ENCODE peak calls at places on chromosomes 5 and 9, in eight cellular contexts. One of them, this sample, is unnamed.

GRCh38 chr9:120221844-120222243 is 358.1 kb downstream of the CDK5RAP2 start:
- DNase-seq in HCT116: no peak
- DNase-seq in heart left ventricle: no peak
- DNase-seq in breast epithelium: no peak
- DNase-seq in H1: peak; percentile 48
- DNase-seq in esophagus squamous epithelium: no peak
- DNase-seq in A549: no peak
- DNase-seq in Peyer's patch: no peak
- DNase-seq in this sample: no peak

GRCh38 chr5:151107738-151108520 is 27.1 kb upstream of the TNIP1 start:
- DNase-seq in esophagus squamous epithelium: no peak
- DNase-seq in Peyer's patch: no peak
- DNase-seq in H1: no peak
- DNase-seq in heart left ventricle: peak; percentile 62
- DNase-seq in HCT116: no peak
- DNase-seq in A549: no peak
- DNase-seq in breast epithelium: peak; percentile 58
- DNase-seq in this sample: peak; percentile 46

GRCh38 chr5:103894882-103895281 is 332.3 kb upstream of the NUDT12 start:
- DNase-seq in breast epithelium: no peak
- DNase-seq in Peyer's patch: no peak
- DNase-seq in H1: no peak
- DNase-seq in HCT116: no peak
- DNase-seq in A549: no peak
- DNase-seq in esophagus squamous epithelium: no peak
- DNase-seq in heart left ventricle: no peak
- DNase-seq in this sample: no peak

GRCh38 chr5:102856374-102856748 is 101.3 kb downstream of the PAM start:
- DNase-seq in breast epithelium: no peak
- DNase-seq in H1: no peak
- DNase-seq in Peyer's patch: no peak
- DNase-seq in A549: no peak
- DNase-seq in HCT116: no peak
- DNase-seq in esophagus squamous epithelium: no peak
- DNase-seq in heart left ventricle: no peak
- DNase-seq in this sample: no peak

GRCh38 chr9:6819112-6819511 is 61.3 kb downstream of the KDM4C start:
- DNase-seq in A549: no peak
- DNase-seq in Peyer's patch: no peak
- DNase-seq in HCT116: no peak
- DNase-seq in heart left ventricle: no peak
- DNase-seq in H1: no peak
- DNase-seq in esophagus squamous epithelium: no peak
- DNase-seq in breast epithelium: no peak
- DNase-seq in this sample: no peak

GRCh38 chr5:14101922-14102321 is 41.2 kb upstream of the TRIO start:
- DNase-seq in Peyer's patch: no peak
- DNase-seq in HCT116: no peak
- DNase-seq in A549: no peak
- DNase-seq in H1: no peak
- DNase-seq in esophagus squamous epithelium: no peak
- DNase-seq in breast epithelium: no peak
- DNase-seq in heart left ventricle: no peak
- DNase-seq in this sample: no peak

GRCh38 chr5:1203968-1204692 is 2.7 kb downstream of the SLC6A19 start:
- DNase-seq in HCT116: no peak
- DNase-seq in H1: no peak
- DNase-seq in breast epithelium: no peak
- DNase-seq in esophagus squamous epithelium: no peak
- DNase-seq in Peyer's patch: no peak
- DNase-seq in A549: no peak
- DNase-seq in heart left ventricle: no peak
- DNase-seq in this sample: no peak

GRCh38 chr5:62488531-62488930 is 76.0 kb downstream of the IPO11 start:
- DNase-seq in Peyer's patch: no peak
- DNase-seq in HCT116: no peak
- DNase-seq in A549: no peak
- DNase-seq in H1: no peak
- DNase-seq in breast epithelium: no peak
- DNase-seq in heart left ventricle: no peak
- DNase-seq in esophagus squamous epithelium: no peak
- DNase-seq in this sample: no peak

GRCh38 chr9:31733166-31733565 is 651.3 kb upstream of the ACO1 start:
- DNase-seq in H1: no peak
- DNase-seq in heart left ventricle: no peak
- DNase-seq in esophagus squamous epithelium: no peak
- DNase-seq in HCT116: no peak
- DNase-seq in Peyer's patch: no peak
- DNase-seq in A549: no peak
- DNase-seq in breast epithelium: no peak
- DNase-seq in this sample: no peak

GRCh38 chr5:151770383-151771258 is 1.1 kb upstream of the G3BP1 start:
- DNase-seq in HCT116: no peak
- DNase-seq in A549: peak; percentile 52
- DNase-seq in heart left ventricle: peak; percentile 82
- DNase-seq in esophagus squamous epithelium: peak; percentile 65
- DNase-seq in H1: peak; percentile 76
- DNase-seq in Peyer's patch: peak; percentile 61
- DNase-seq in breast epithelium: peak; percentile 69
- DNase-seq in this sample: peak; percentile 74

GRCh38 chr5:133848306-133848924 is 120.0 kb downstream of the C5orf15 start:
- DNase-seq in breast epithelium: peak; percentile 50
- DNase-seq in esophagus squamous epithelium: no peak
- DNase-seq in heart left ventricle: no peak
- DNase-seq in A549: no peak
- DNase-seq in H1: no peak
- DNase-seq in HCT116: no peak
- DNase-seq in Peyer's patch: no peak
- DNase-seq in this sample: peak; percentile 85

GRCh38 chr9:126423022-126423708 is 96.5 kb downstream of the MVB12B start:
- DNase-seq in A549: no peak
- DNase-seq in esophagus squamous epithelium: no peak
- DNase-seq in HCT116: no peak
- DNase-seq in H1: no peak
- DNase-seq in heart left ventricle: no peak
- DNase-seq in Peyer's patch: no peak
- DNase-seq in breast epithelium: no peak
- DNase-seq in this sample: peak; percentile 23

GRCh38 chr5:73444499-73445432 is 3.8 kb downstream of the FOXD1 start:
- DNase-seq in A549: no peak
- DNase-seq in breast epithelium: no peak
- DNase-seq in esophagus squamous epithelium: no peak
- DNase-seq in Peyer's patch: no peak
- DNase-seq in HCT116: no peak
- DNase-seq in H1: no peak
- DNase-seq in heart left ventricle: no peak
- DNase-seq in this sample: no peak

GRCh38 chr9:34385561-34386230 is 9.0 kb upstream of the MYORG start:
- DNase-seq in Peyer's patch: no peak
- DNase-seq in heart left ventricle: no peak
- DNase-seq in esophagus squamous epithelium: no peak
- DNase-seq in A549: no peak
- DNase-seq in H1: no peak
- DNase-seq in HCT116: no peak
- DNase-seq in breast epithelium: no peak
- DNase-seq in this sample: no peak

GRCh38 chr5:28014779-28015178 is 976.4 kb upstream of the CDH9 start:
- DNase-seq in breast epithelium: no peak
- DNase-seq in esophagus squamous epithelium: no peak
- DNase-seq in A549: peak; percentile 47
- DNase-seq in Peyer's patch: no peak
- DNase-seq in HCT116: peak; percentile 3
- DNase-seq in H1: no peak
- DNase-seq in heart left ventricle: no peak
- DNase-seq in this sample: no peak

GRCh38 chr5:177086918-177087706 is 397 bp downstream of the FGFR4 start:
- DNase-seq in breast epithelium: no peak
- DNase-seq in HCT116: peak; percentile 61
- DNase-seq in heart left ventricle: no peak
- DNase-seq in esophagus squamous epithelium: no peak
- DNase-seq in H1: peak; percentile 90
- DNase-seq in A549: peak; percentile 90
- DNase-seq in Peyer's patch: peak; percentile 44
- DNase-seq in this sample: no peak
- TF ChIP-seq POLR2A in breast epithelium: no peak
- TF ChIP-seq POLR2A in HCT116: peak; percentile 52
- TF ChIP-seq POLR2A in heart left ventricle: no peak
- TF ChIP-seq POLR2A in esophagus squamous epithelium: no peak
- TF ChIP-seq POLR2A in H1: no peak
- TF ChIP-seq POLR2A in A549: peak; percentile 64
- TF ChIP-seq POLR2A in Peyer's patch: peak; percentile 59
- TF ChIP-seq POLR2A in this sample: no peak

DNA sequence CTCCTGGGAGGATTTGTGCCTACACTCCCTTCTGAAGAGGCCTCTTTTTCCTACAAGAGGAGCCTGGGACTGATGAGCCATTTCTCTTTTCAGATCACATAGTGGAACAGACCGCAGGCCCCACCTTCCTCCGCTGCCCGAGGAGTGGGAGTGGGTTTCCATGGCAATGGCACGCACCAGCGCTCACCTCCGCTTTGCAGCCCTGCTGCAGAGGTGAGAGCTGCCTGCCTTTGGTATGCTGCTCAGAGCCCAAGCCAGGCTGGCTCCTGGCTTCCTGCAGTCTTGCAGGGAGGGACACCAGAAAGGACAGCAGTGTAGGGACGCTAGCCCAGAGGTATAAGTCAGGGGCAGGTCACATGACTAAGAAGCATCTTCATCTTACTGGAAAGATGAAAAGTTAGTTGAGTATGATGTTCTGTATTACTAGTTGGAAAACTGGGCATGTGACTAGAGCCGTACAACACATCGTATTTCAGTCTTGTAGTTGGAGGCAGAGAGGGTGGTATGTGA is 12.4 kb downstream of the PTTG1 start:
- DNase-seq in A549: no peak
- DNase-seq in heart left ventricle: no peak
- DNase-seq in HCT116: no peak
- DNase-seq in Peyer's patch: peak; percentile 81
- DNase-seq in H1: no peak
- DNase-seq in esophagus squamous epithelium: no peak
- DNase-seq in breast epithelium: peak; percentile 45
- DNase-seq in this sample: no peak
- H3K4me3 ChIP-seq in A549: no peak overlapping the region
- H3K4me3 ChIP-seq in heart left ventricle: no peak overlapping the region
- H3K4me3 ChIP-seq in HCT116: no peak overlapping the region
- H3K4me3 ChIP-seq in Peyer's patch: no peak overlapping the region
- H3K4me3 ChIP-seq in H1: no peak overlapping the region
- H3K4me3 ChIP-seq in esophagus squamous epithelium: no peak overlapping the region
- H3K4me3 ChIP-seq in breast epithelium: no peak overlapping the region
- H3K4me3 ChIP-seq in this sample: no peak overlapping the region

DNA sequence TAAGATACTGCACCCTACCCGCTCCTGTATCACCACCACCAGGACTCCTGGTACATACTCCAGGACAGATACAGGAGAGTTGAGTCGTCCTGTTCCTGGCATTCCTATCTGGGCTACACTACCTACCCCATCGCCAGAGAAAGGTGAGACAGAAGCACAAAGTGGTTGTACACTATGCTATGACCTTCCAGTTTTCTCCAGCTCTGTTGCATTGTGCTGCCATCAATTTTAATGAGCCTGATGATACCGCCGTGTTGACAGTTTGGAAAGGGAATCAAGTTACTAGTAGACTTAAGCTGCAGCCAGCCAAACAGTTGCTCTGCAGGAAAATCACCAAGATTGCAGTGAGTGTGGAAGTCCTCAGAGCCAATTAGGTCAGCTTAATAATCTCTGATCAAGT is 35.2 kb downstream of the ANP32B start:
- DNase-seq in HCT116: no peak
- DNase-seq in A549: no peak
- DNase-seq in breast epithelium: no peak
- DNase-seq in Peyer's patch: no peak
- DNase-seq in H1: no peak
- DNase-seq in heart left ventricle: no peak
- DNase-seq in esophagus squamous epithelium: no peak
- DNase-seq in this sample: peak; percentile 59
- TF ChIP-seq POLR2A in HCT116: no peak
- TF ChIP-seq POLR2A in A549: no peak
- TF ChIP-seq POLR2A in breast epithelium: no peak
- TF ChIP-seq POLR2A in Peyer's patch: no peak
- TF ChIP-seq POLR2A in H1: no peak
- TF ChIP-seq POLR2A in heart left ventricle: no peak
- TF ChIP-seq POLR2A in esophagus squamous epithelium: no peak
- TF ChIP-seq POLR2A in this sample: no peak

GRCh38 chr5:96852769-96853168 is 23.5 kb upstream of the ERAP2 start:
- DNase-seq in heart left ventricle: no peak
- DNase-seq in HCT116: no peak
- DNase-seq in breast epithelium: no peak
- DNase-seq in esophagus squamous epithelium: no peak
- DNase-seq in Peyer's patch: no peak
- DNase-seq in A549: no peak
- DNase-seq in H1: no peak
- DNase-seq in this sample: no peak

GRCh38 chr5:96857924-96858323 is 18.4 kb upstream of the ERAP2 start:
- DNase-seq in esophagus squamous epithelium: no peak
- DNase-seq in H1: no peak
- DNase-seq in HCT116: no peak
- DNase-seq in breast epithelium: no peak
- DNase-seq in A549: no peak
- DNase-seq in heart left ventricle: no peak
- DNase-seq in Peyer's patch: no peak
- DNase-seq in this sample: no peak

GRCh38 chr5:96857454-96857853 is 18.8 kb upstream of the ERAP2 start:
- DNase-seq in heart left ventricle: no peak
- DNase-seq in H1: no peak
- DNase-seq in breast epithelium: no peak
- DNase-seq in esophagus squamous epithelium: no peak
- DNase-seq in A549: no peak
- DNase-seq in HCT116: no peak
- DNase-seq in Peyer's patch: no peak
- DNase-seq in this sample: no peak

GRCh38 chr5:96854067-96854466 is 22.2 kb upstream of the ERAP2 start:
- DNase-seq in esophagus squamous epithelium: no peak
- DNase-seq in Peyer's patch: no peak
- DNase-seq in breast epithelium: no peak
- DNase-seq in HCT116: no peak
- DNase-seq in heart left ventricle: no peak
- DNase-seq in A549: no peak
- DNase-seq in H1: no peak
- DNase-seq in this sample: no peak

DNA sequence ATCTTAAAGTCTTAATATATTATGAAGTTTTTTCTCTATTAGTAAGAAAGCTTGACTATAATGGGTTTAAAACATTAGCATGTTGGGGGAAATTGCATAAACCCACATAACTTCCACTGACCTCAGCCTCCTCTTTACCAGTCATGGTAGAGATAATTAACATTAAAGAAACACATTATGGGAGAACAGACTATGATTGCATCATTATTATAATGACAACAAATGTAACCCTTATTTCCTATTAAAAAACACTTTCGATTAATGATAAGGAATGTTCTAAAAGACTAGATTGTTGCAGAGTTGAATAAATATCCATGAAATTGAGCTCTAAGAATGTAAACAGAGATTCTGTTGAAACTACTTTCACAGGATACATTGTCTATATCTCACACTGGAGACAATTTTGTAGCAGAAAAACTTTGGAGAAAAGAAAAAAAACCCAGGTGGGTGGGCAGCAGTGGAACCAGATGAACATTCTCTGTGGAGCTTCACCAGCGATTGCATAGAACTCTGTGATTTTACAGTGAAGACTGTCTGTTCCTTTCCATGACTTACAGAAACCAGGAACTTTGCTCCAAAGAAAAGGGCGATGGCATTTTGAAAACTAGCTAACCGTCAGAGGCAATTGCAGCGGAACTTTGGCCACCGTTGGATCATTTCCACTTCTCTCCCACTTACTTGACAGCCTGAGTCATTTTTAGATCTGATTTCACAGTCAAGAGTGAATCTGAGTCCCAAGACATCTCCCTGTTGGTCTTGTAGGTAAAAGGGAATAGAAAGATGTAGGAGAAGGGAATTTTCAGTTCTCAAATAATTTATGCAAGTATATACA is 21.0 kb upstream of the ERAP2 start:
- DNase-seq in H1: no peak
- DNase-seq in heart left ventricle: no peak
- DNase-seq in Peyer's patch: no peak
- DNase-seq in esophagus squamous epithelium: no peak
- DNase-seq in HCT116: no peak
- DNase-seq in A549: no peak
- DNase-seq in breast epithelium: no peak
- DNase-seq in this sample: no peak
- H3K4me3 ChIP-seq in H1: no peak overlapping the region
- H3K4me3 ChIP-seq in heart left ventricle: no peak overlapping the region
- H3K4me3 ChIP-seq in Peyer's patch: no peak overlapping the region
- H3K4me3 ChIP-seq in esophagus squamous epithelium: no peak overlapping the region
- H3K4me3 ChIP-seq in HCT116: no peak overlapping the region
- H3K4me3 ChIP-seq in A549: no peak overlapping the region
- H3K4me3 ChIP-seq in breast epithelium: no peak overlapping the region
- H3K4me3 ChIP-seq in this sample: no peak overlapping the region